ENCODE peak calls at places on chromosome 22, in four cellular contexts. One of them, this sample, is unnamed.

GRCh38 chr22:38754247-38755154 is 1.3 kb downstream of the SUN2 start:
- DNase-seq in T47D: peak
- DNase-seq in lower leg skin: peak
- DNase-seq in endothelial cell: no peak
- DNase-seq in this sample: no peak

GRCh38 chr22:29636751-29637150 is 33.3 kb downstream of the NF2 start:
- DNase-seq in T47D: no peak
- DNase-seq in lower leg skin: no peak
- DNase-seq in endothelial cell: peak
- DNase-seq in this sample: no peak

GRCh38 chr22:39090426-39091064 is 6.5 kb upstream of the APOBEC3H start:
- DNase-seq in T47D: no peak
- DNase-seq in lower leg skin: no peak
- DNase-seq in endothelial cell: no peak
- DNase-seq in this sample: no peak

GRCh38 chr22:24810043-24810749 is 4.2 kb downstream of the SGSM1 start:
- DNase-seq in T47D: no peak
- DNase-seq in lower leg skin: no peak
- DNase-seq in endothelial cell: peak
- DNase-seq in this sample: no peak

GRCh38 chr22:50360578-50360977 is 17.5 kb downstream of the PPP6R2 start:
- DNase-seq in T47D: no peak
- DNase-seq in lower leg skin: no peak
- DNase-seq in endothelial cell: no peak
- DNase-seq in this sample: no peak

GRCh38 chr22:41248758-41249157 is 8.0 kb upstream of the CHADL start:
- DNase-seq in T47D: no peak
- DNase-seq in lower leg skin: no peak
- DNase-seq in endothelial cell: no peak
- DNase-seq in this sample: no peak

GRCh38 chr22:23281406-23282088 is 101.2 kb downstream of the BCR start:
- DNase-seq in T47D: peak
- DNase-seq in lower leg skin: peak
- DNase-seq in endothelial cell: peak
- DNase-seq in this sample: peak

GRCh38 chr22:23696326-23696851 is 5.6 kb downstream of the RGL4 start:
- DNase-seq in T47D: no peak
- DNase-seq in lower leg skin: no peak
- DNase-seq in endothelial cell: no peak
- DNase-seq in this sample: no peak

GRCh38 chr22:28820885-28821284 is 20.5 kb upstream of the XBP1 start:
- DNase-seq in T47D: no peak
- DNase-seq in lower leg skin: no peak
- DNase-seq in endothelial cell: no peak
- DNase-seq in this sample: no peak

GRCh38 chr22:38843201-38843715 is 570 bp downstream of the NPTXR start:
- DNase-seq in T47D: peak
- DNase-seq in lower leg skin: no peak
- DNase-seq in endothelial cell: peak
- DNase-seq in this sample: peak

GRCh38 chr22:37282385-37282677 is at the start of gene CYTH4:
- DNase-seq in T47D: no peak
- DNase-seq in lower leg skin: peak
- DNase-seq in endothelial cell: no peak
- DNase-seq in this sample: no peak

GRCh38 chr22:46444390-46444854 is 93.0 kb downstream of the CELSR1 start:
- DNase-seq in T47D: peak
- DNase-seq in lower leg skin: no peak
- DNase-seq in endothelial cell: no peak
- DNase-seq in this sample: no peak

GRCh38 chr22:49607821-49608220 is 219.9 kb downstream of the BRD1 start:
- DNase-seq in T47D: no peak
- DNase-seq in lower leg skin: no peak
- DNase-seq in endothelial cell: no peak
- DNase-seq in this sample: no peak

GRCh38 chr22:38944653-38945052 is 12.8 kb upstream of the APOBEC3A start:
- DNase-seq in T47D: no peak
- DNase-seq in lower leg skin: no peak
- DNase-seq in endothelial cell: no peak
- DNase-seq in this sample: no peak

GRCh38 chr22:48438791-48439559 is 1388.7 kb downstream of the BRD1 start:
- DNase-seq in T47D: no peak
- DNase-seq in lower leg skin: no peak
- DNase-seq in endothelial cell: no peak
- DNase-seq in this sample: no peak

GRCh38 chr22:43159484-43160178 is 8.3 kb downstream of the TSPO start:
- DNase-seq in T47D: no peak
- DNase-seq in lower leg skin: no peak
- DNase-seq in endothelial cell: peak
- DNase-seq in this sample: no peak

GRCh38 chr22:50621491-50621880 is 6.5 kb downstream of the ARSA start:
- DNase-seq in T47D: no peak
- DNase-seq in lower leg skin: no peak
- DNase-seq in endothelial cell: no peak
- DNase-seq in this sample: no peak

GRCh38 chr22:48138427-48138826 is 1376.0 kb downstream of the TBC1D22A start:
- DNase-seq in T47D: no peak
- DNase-seq in lower leg skin: no peak
- DNase-seq in endothelial cell: no peak
- DNase-seq in this sample: peak

GRCh38 chr22:39984006-39984405 is 10.7 kb upstream of the FAM83F start:
- DNase-seq in T47D: no peak
- DNase-seq in lower leg skin: no peak
- DNase-seq in endothelial cell: no peak
- DNase-seq in this sample: no peak

GRCh38 chr22:42114721-42115120 is 15.9 kb downstream of the CYP2D6 start:
- DNase-seq in T47D: no peak
- DNase-seq in lower leg skin: no peak
- DNase-seq in endothelial cell: no peak
- DNase-seq in this sample: no peak

GRCh38 chr22:19766506-19767426 is 6.2 kb downstream of the TBX1 start:
- DNase-seq in T47D: no peak
- DNase-seq in lower leg skin: no peak
- DNase-seq in endothelial cell: peak
- DNase-seq in this sample: peak

GRCh38 chr22:50083462-50084081 is 1.7 kb downstream of the MLC1 start:
- DNase-seq in T47D: no peak
- DNase-seq in lower leg skin: peak
- DNase-seq in endothelial cell: no peak
- DNase-seq in this sample: no peak

GRCh38 chr22:20979243-20979809 is 2.8 kb upstream of the LZTR1 start:
- DNase-seq in T47D: peak
- DNase-seq in lower leg skin: peak
- DNase-seq in endothelial cell: peak
- DNase-seq in this sample: no peak

GRCh38 chr22:19129871-19130270 is 1.2 kb upstream of the TSSK2 start:
- DNase-seq in T47D: no peak
- DNase-seq in lower leg skin: peak
- DNase-seq in endothelial cell: no peak
- DNase-seq in this sample: no peak

GRCh38 chr22:19723990-19724827 is 870 bp downstream of the GP1BB start:
- DNase-seq in T47D: no peak
- DNase-seq in lower leg skin: no peak
- DNase-seq in endothelial cell: peak
- DNase-seq in this sample: no peak

GRCh38 chr22:49099496-49100124 is 728.1 kb downstream of the BRD1 start:
- DNase-seq in T47D: no peak
- DNase-seq in lower leg skin: no peak
- DNase-seq in endothelial cell: no peak
- DNase-seq in this sample: no peak

GRCh38 chr22:49797706-49798105 is 30.0 kb downstream of the BRD1 start:
- DNase-seq in T47D: no peak
- DNase-seq in lower leg skin: no peak
- DNase-seq in endothelial cell: no peak
- DNase-seq in this sample: no peak